ENCODE peak calls at places on chromosomes 3 and 15, in seven cellular contexts. C is B cell, H is GM06990, K is ovary, I is IMR-90, B is Panc1, S is AG09319. Q is an unnamed sample.

GRCh38 chr3:71384393-71384792 is 199.1 kb downstream of the FOXP1 start:
- DNase-seq in S (no peak), I (no peak), K (no peak), H (no peak), B (no peak), C (no peak), Q (no peak)

GRCh38 chr3:82163907-82164520 is 402.6 kb upstream of the GBE1 start:
- DNase-seq in B (no peak), H (no peak), K (no peak), C (no peak), I (peak), S (no peak), Q (no peak)

GRCh38 chr15:63701365-63701764 is 104.2 kb downstream of the FBXL22 start:
- DNase-seq in I (no peak), C (no peak), K (no peak), S (no peak), H (no peak), B (no peak), Q (no peak)

GRCh38 chr3:53147161-53147902 is 13.7 kb upstream of the PRKCD start:
- DNase-seq in C (no peak), I (peak), B (no peak), H (no peak), K (no peak), S (no peak), Q (no peak)

GRCh38 chr3:62316525-62316924 is 56.8 kb downstream of the FEZF2 start:
- DNase-seq in C (no peak), I (no peak), H (no peak), B (no peak), S (no peak), K (no peak), Q (no peak)

GRCh38 chr3:117035785-117036184 is 326.2 kb downstream of the TUSC7 start:
- DNase-seq in B (no peak), H (no peak), K (no peak), S (no peak), I (peak), C (no peak), Q (no peak)

GRCh38 chr3:30510596-30510995 is 95.8 kb upstream of the TGFBR2 start:
- DNase-seq in B (no peak), H (no peak), K (no peak), S (no peak), C (no peak), I (peak), Q (no peak)

GRCh38 chr15:51134416-51135199 is 39.9 kb upstream of the TNFAIP8L3 start:
- DNase-seq in I (no peak), H (no peak), C (no peak), S (no peak), K (no peak), B (no peak), Q (no peak)

GRCh38 chr3:118942651-118943050 is 92.0 kb downstream of the IGSF11 start:
- DNase-seq in K (no peak), H (no peak), C (no peak), S (no peak), B (no peak), I (no peak), Q (no peak)

GRCh38 chr3:112653209-112653871 is 12.4 kb upstream of the CCDC80 start:
- DNase-seq in C (no peak), H (no peak), S (no peak), K (no peak), B (no peak), I (peak), Q (no peak)

DNA sequence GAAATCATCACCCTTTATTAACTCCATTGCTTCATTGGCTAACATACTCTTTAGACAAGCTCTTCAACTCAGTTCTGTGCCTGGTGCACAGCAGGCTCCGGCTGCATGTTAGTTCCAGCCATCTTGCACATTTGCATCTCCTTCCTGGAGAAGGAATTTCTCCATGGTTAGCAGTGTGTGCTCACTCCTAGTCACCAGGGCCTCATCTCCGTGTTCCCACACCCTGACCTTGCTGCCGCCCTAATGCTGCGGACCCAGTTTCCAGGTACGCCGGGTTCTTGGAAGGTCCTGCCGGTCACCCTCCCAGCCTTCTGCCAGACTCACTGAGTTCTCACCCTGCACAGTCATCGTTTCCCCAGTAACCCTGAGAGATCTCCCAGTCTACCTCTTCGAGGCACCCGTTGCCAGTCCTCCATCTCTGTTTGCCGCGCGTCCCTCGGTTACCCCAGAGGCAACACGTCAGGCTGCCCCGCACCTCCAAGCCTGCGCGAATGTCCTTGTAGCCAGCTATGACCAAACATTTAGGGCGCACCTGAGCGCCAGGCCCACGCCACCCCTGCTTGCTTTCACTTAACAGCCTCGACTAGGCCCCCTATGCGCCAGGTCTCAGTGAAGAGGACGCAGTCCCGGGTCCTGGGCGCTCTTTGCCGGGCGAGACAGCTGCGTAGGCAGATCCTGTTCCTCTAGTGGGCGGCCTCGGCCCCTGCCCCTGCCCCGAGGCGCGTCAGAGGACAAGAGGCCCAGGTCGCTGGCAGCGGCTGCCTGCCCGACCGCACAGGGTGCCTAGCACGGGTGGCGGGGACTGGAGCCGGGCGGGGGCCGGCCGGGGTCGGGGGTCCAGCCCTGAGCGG is 744 bp upstream of the ZNF592 start:
- DNase-seq in I (peak), K (peak), S (no peak), H (peak), C (peak), B (no peak), Q (peak)
- TF ChIP-seq CTCF in I (no peak), K (no peak), S (no peak), H (peak), C (no peak), B (no peak), Q (no peak)

DNA sequence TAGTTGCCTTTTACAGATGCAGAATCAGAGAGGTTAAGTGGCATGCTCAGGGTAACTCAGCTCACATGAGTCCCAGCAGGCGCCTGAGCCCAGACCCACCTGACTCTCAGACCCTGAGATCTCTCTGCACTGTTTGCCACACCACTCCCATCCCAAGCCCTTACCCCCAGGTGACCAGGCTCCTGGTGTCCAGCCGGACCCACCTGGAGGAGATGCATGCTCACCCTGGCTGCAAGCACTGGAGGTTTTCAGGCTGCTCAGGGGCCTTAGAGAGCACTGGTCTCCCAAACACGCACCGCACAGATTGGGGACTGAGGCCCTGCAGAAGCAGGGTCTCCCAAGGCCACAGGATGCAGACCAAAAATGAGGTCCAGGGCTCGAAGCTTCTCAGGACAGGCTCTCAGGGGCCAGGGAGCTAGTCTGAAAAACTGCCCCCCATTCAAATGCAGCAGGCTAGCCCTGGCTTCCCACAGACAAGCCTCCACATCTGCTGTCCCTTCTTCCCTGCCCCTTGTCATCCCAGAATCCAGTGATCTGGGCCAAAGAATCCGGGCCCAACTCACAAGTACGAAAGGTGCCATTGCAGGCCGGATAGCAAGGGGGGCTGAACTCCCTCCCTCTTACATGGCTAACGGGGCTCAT is 90.1 kb upstream of the PRR20G start:
- DNase-seq in I (no peak), C (no peak), B (no peak), S (no peak), H (no peak), K (no peak), Q (no peak)
- TF ChIP-seq CTCF in I (no peak), C (no peak), B (no peak), S (no peak), H (no peak), K (no peak), Q (no peak)

DNA sequence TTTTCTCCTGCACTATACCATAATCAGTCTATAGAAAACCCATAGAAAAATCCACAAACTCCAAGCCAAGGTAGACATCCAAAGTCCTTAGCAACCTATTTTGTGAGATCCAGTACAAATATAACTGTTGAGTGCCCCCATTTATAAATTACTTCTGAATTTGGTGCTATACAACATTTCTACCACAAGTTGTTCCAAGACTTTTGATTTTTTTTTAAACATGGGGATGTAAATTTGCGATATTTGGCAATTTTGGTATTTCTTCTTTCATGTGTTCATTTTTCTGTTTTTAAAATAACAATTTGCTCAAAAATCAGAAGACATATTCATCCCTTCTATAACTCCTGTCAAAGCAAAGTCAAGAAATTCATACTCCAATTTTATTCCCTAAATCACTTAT is 763.8 kb downstream of the ROBO1 start:
- DNase-seq in I (no peak), B (no peak), C (no peak), K (no peak), H (no peak), S (no peak), Q (no peak)
- TF ChIP-seq CTCF in I (no peak), B (no peak), C (no peak), K (no peak), H (no peak), S (no peak), Q (no peak)

DNA sequence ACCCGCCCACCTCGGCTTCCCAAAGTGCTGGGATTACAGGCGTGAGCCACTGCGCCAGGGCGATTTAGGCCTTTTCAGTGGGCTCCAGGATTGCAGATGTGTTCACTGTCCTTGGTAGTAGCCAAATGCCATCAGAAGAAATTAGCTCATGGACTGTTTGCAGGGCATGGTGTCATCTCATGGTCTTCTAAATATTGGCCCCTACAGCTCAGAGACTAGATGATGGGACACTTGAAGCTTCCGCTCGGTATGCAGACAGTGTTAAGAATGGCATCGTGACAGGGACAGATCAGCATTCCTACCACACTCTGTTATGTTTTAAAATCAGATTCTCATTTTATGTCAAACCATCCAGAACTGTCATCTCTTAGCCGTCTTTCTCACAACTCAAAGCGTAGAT is 24.8 kb downstream of the SLCO3A1 start:
- DNase-seq in C (no peak), B (no peak), S (no peak), I (no peak), H (no peak), K (no peak), Q (no peak)
- TF ChIP-seq CTCF in C (no peak), B (no peak), S (no peak), I (no peak), H (no peak), K (no peak), Q (no peak)